ENCODE peak calls at places on chromosomes 5 and 9, in seven cellular contexts. One of them, this sample, is unnamed.

GRCh38 chr9:14315754-14316573 is 2.0 kb upstream of the NFIB start:
- DNase-seq in MM.1S: no peak
- DNase-seq in aorta: peak; percentile 52
- DNase-seq in effector memory CD4-positive, alpha-beta T cell: no peak
- DNase-seq in IMR-90: no peak
- DNase-seq in choroid plexus epithelial cell: peak; percentile 63
- DNase-seq in HepG2: no peak
- DNase-seq in this sample: no peak

GRCh38 chr5:74866653-74867162 is 521 bp upstream of the FAM169A start:
- DNase-seq in MM.1S: no peak
- DNase-seq in aorta: no peak
- DNase-seq in effector memory CD4-positive, alpha-beta T cell: no peak
- DNase-seq in IMR-90: no peak
- DNase-seq in choroid plexus epithelial cell: no peak
- DNase-seq in HepG2: peak; percentile 89
- DNase-seq in this sample: no peak

GRCh38 chr9:71680189-71680983 is 87.9 kb downstream of the CEMIP2 start:
- DNase-seq in MM.1S: no peak
- DNase-seq in aorta: no peak
- DNase-seq in effector memory CD4-positive, alpha-beta T cell: no peak
- DNase-seq in IMR-90: peak; percentile 57
- DNase-seq in choroid plexus epithelial cell: peak; percentile 86
- DNase-seq in HepG2: peak; percentile 90
- DNase-seq in this sample: no peak

GRCh38 chr9:99833735-99834134 is 12.1 kb downstream of the NR4A3 start:
- DNase-seq in MM.1S: no peak
- DNase-seq in aorta: no peak
- DNase-seq in effector memory CD4-positive, alpha-beta T cell: no peak
- DNase-seq in IMR-90: peak; percentile 57
- DNase-seq in choroid plexus epithelial cell: no peak
- DNase-seq in HepG2: no peak
- DNase-seq in this sample: no peak

GRCh38 chr5:175862131-175863012 is 9.0 kb upstream of the CPLX2 start:
- DNase-seq in MM.1S: no peak
- DNase-seq in aorta: no peak
- DNase-seq in effector memory CD4-positive, alpha-beta T cell: no peak
- DNase-seq in IMR-90: no peak
- DNase-seq in choroid plexus epithelial cell: no peak
- DNase-seq in HepG2: peak; percentile 73
- DNase-seq in this sample: no peak

GRCh38 chr5:145791866-145792265 is 43.3 kb downstream of the PRELID2 start:
- DNase-seq in MM.1S: no peak
- DNase-seq in aorta: no peak
- DNase-seq in effector memory CD4-positive, alpha-beta T cell: no peak
- DNase-seq in IMR-90: no peak
- DNase-seq in choroid plexus epithelial cell: no peak
- DNase-seq in HepG2: no peak
- DNase-seq in this sample: no peak

GRCh38 chr5:74953961-74954720 is 88.0 kb upstream of the FAM169A start:
- DNase-seq in MM.1S: no peak
- DNase-seq in aorta: no peak
- DNase-seq in effector memory CD4-positive, alpha-beta T cell: no peak
- DNase-seq in IMR-90: peak; percentile 77
- DNase-seq in choroid plexus epithelial cell: peak; percentile 62
- DNase-seq in HepG2: peak; percentile 94
- DNase-seq in this sample: no peak

GRCh38 chr5:79857692-79858091 is 133.4 kb downstream of the MTX3 start:
- DNase-seq in MM.1S: no peak
- DNase-seq in aorta: no peak
- DNase-seq in effector memory CD4-positive, alpha-beta T cell: no peak
- DNase-seq in IMR-90: no peak
- DNase-seq in choroid plexus epithelial cell: no peak
- DNase-seq in HepG2: no peak
- DNase-seq in this sample: no peak

GRCh38 chr5:8098044-8098443 is 229.1 kb downstream of the MTRR start:
- DNase-seq in MM.1S: no peak
- DNase-seq in aorta: no peak
- DNase-seq in effector memory CD4-positive, alpha-beta T cell: no peak
- DNase-seq in IMR-90: no peak
- DNase-seq in choroid plexus epithelial cell: no peak
- DNase-seq in HepG2: no peak
- DNase-seq in this sample: no peak

GRCh38 chr9:134536101-134536900 is 105.3 kb upstream of the COL5A1 start:
- DNase-seq in MM.1S: no peak
- DNase-seq in aorta: no peak
- DNase-seq in effector memory CD4-positive, alpha-beta T cell: no peak
- DNase-seq in IMR-90: peak; percentile 87
- DNase-seq in choroid plexus epithelial cell: peak; percentile 88
- DNase-seq in HepG2: no peak
- DNase-seq in this sample: no peak

GRCh38 chr9:123691904-123692303 is 238.0 kb downstream of the DENND1A start:
- DNase-seq in MM.1S: no peak
- DNase-seq in aorta: no peak
- DNase-seq in effector memory CD4-positive, alpha-beta T cell: no peak
- DNase-seq in IMR-90: no peak
- DNase-seq in choroid plexus epithelial cell: no peak
- DNase-seq in HepG2: no peak
- DNase-seq in this sample: no peak

GRCh38 chr5:178150977-178151734 is 2.5 kb downstream of the NHP2 start:
- DNase-seq in MM.1S: no peak
- DNase-seq in aorta: no peak
- DNase-seq in effector memory CD4-positive, alpha-beta T cell: no peak
- DNase-seq in IMR-90: no peak
- DNase-seq in choroid plexus epithelial cell: peak; percentile 48
- DNase-seq in HepG2: no peak
- DNase-seq in this sample: no peak

DNA sequence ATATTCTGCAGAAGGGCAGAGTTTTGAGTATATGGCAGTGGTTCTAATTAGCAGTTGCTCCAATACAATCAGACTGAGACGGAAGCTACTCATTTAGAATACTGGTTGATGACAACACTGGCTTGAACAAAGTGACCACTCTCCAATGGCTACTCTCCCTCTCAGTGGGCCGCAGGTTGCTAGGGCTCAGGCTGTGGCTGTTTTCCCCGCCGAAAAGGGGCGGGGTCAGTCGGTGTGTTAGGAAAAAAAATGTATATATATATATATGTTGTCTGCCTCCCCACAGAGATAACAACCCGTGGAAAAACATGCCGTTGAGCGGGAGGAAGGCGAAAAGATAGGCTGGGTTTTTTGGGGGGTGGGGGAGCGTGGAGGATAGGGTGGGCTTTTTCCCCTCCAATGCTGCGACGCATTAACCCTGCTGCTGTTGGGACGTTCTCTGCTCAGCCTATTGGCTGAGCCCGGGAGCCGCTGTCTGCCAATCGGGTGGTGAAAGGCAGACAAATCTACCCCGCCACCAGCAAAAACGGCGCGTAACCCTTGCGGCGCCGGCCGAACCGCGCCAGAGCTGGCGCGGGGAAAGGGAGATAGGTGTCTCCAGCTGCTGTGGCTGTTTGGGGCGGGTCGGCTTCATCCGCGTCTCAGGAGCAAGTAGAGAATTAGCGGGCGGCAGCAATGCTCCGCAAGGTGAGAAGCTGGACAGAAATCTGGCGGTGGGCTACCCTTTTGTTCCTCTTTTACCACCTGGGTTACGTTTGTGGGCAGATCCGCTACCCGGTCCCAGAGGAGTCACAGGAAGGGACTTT is at the start of gene PCDHGC4:
- DNase-seq in MM.1S: no peak
- DNase-seq in aorta: no peak
- DNase-seq in effector memory CD4-positive, alpha-beta T cell: no peak
- DNase-seq in IMR-90: no peak
- DNase-seq in choroid plexus epithelial cell: peak; percentile 57
- DNase-seq in HepG2: no peak
- DNase-seq in this sample: no peak
- H3K4me3 ChIP-seq in MM.1S: no peak within 1 kb of the TSS
- H3K4me3 ChIP-seq in aorta: peak within 1 kb of the TSS; percentile 42
- H3K4me3 ChIP-seq in effector memory CD4-positive, alpha-beta T cell: no peak within 1 kb of the TSS
- H3K4me3 ChIP-seq in IMR-90: no peak within 1 kb of the TSS
- H3K4me3 ChIP-seq in choroid plexus epithelial cell: peak within 1 kb of the TSS; percentile 55
- H3K4me3 ChIP-seq in HepG2: no peak within 1 kb of the TSS
- H3K4me3 ChIP-seq in this sample: peak within 1 kb of the TSS; percentile 58

GRCh38 chr9:136098844-136099243 is 3.8 kb upstream of the NACC2 start:
- DNase-seq in MM.1S: no peak
- DNase-seq in aorta: no peak
- DNase-seq in effector memory CD4-positive, alpha-beta T cell: no peak
- DNase-seq in IMR-90: no peak
- DNase-seq in choroid plexus epithelial cell: peak; percentile 38
- DNase-seq in HepG2: no peak
- DNase-seq in this sample: no peak
- H3K4me3 ChIP-seq in MM.1S: no peak overlapping the region
- H3K4me3 ChIP-seq in aorta: no peak overlapping the region
- H3K4me3 ChIP-seq in effector memory CD4-positive, alpha-beta T cell: no peak overlapping the region
- H3K4me3 ChIP-seq in IMR-90: no peak overlapping the region
- H3K4me3 ChIP-seq in choroid plexus epithelial cell: no peak overlapping the region
- H3K4me3 ChIP-seq in HepG2: no peak overlapping the region
- H3K4me3 ChIP-seq in this sample: peak overlapping the region; percentile 4

GRCh38 chr9:105172393-105172792 is 72.1 kb upstream of the SLC44A1 start:
- DNase-seq in MM.1S: no peak
- DNase-seq in aorta: no peak
- DNase-seq in effector memory CD4-positive, alpha-beta T cell: no peak
- DNase-seq in IMR-90: no peak
- DNase-seq in choroid plexus epithelial cell: no peak
- DNase-seq in HepG2: no peak
- DNase-seq in this sample: no peak

GRCh38 chr9:105171076-105171475 is 73.4 kb upstream of the SLC44A1 start:
- DNase-seq in MM.1S: no peak
- DNase-seq in aorta: no peak
- DNase-seq in effector memory CD4-positive, alpha-beta T cell: no peak
- DNase-seq in IMR-90: no peak
- DNase-seq in choroid plexus epithelial cell: no peak
- DNase-seq in HepG2: no peak
- DNase-seq in this sample: no peak

GRCh38 chr9:105173836-105174235 is 70.6 kb upstream of the SLC44A1 start:
- DNase-seq in MM.1S: no peak
- DNase-seq in aorta: no peak
- DNase-seq in effector memory CD4-positive, alpha-beta T cell: no peak
- DNase-seq in IMR-90: no peak
- DNase-seq in choroid plexus epithelial cell: no peak
- DNase-seq in HepG2: no peak
- DNase-seq in this sample: no peak

GRCh38 chr9:105171589-105171988 is 72.9 kb upstream of the SLC44A1 start:
- DNase-seq in MM.1S: no peak
- DNase-seq in aorta: no peak
- DNase-seq in effector memory CD4-positive, alpha-beta T cell: no peak
- DNase-seq in IMR-90: no peak
- DNase-seq in choroid plexus epithelial cell: no peak
- DNase-seq in HepG2: no peak
- DNase-seq in this sample: no peak

GRCh38 chr9:105173306-105173705 is 71.1 kb upstream of the SLC44A1 start:
- DNase-seq in MM.1S: no peak
- DNase-seq in aorta: no peak
- DNase-seq in effector memory CD4-positive, alpha-beta T cell: no peak
- DNase-seq in IMR-90: no peak
- DNase-seq in choroid plexus epithelial cell: no peak
- DNase-seq in HepG2: no peak
- DNase-seq in this sample: no peak
- H3K4me3 ChIP-seq in MM.1S: no peak overlapping the region
- H3K4me3 ChIP-seq in aorta: no peak overlapping the region
- H3K4me3 ChIP-seq in effector memory CD4-positive, alpha-beta T cell: no peak overlapping the region
- H3K4me3 ChIP-seq in IMR-90: no peak overlapping the region
- H3K4me3 ChIP-seq in choroid plexus epithelial cell: no peak overlapping the region
- H3K4me3 ChIP-seq in HepG2: no peak overlapping the region
- H3K4me3 ChIP-seq in this sample: no peak overlapping the region

GRCh38 chr9:35406183-35406959 is 83.5 kb upstream of the RUSC2 start:
- DNase-seq in MM.1S: no peak
- DNase-seq in aorta: peak; percentile 51
- DNase-seq in effector memory CD4-positive, alpha-beta T cell: no peak
- DNase-seq in IMR-90: no peak
- DNase-seq in choroid plexus epithelial cell: peak; percentile 28
- DNase-seq in HepG2: no peak
- DNase-seq in this sample: no peak
- H3K4me3 ChIP-seq in MM.1S: no peak overlapping the region
- H3K4me3 ChIP-seq in aorta: no peak overlapping the region
- H3K4me3 ChIP-seq in effector memory CD4-positive, alpha-beta T cell: no peak overlapping the region
- H3K4me3 ChIP-seq in IMR-90: no peak overlapping the region
- H3K4me3 ChIP-seq in choroid plexus epithelial cell: peak overlapping the region; percentile 36
- H3K4me3 ChIP-seq in HepG2: no peak overlapping the region
- H3K4me3 ChIP-seq in this sample: no peak overlapping the region

GRCh38 chr5:1109542-1110259 is 2.2 kb downstream of the SLC12A7 start:
- DNase-seq in MM.1S: no peak
- DNase-seq in aorta: no peak
- DNase-seq in effector memory CD4-positive, alpha-beta T cell: no peak
- DNase-seq in IMR-90: no peak
- DNase-seq in choroid plexus epithelial cell: no peak
- DNase-seq in HepG2: no peak
- DNase-seq in this sample: no peak
- H3K4me3 ChIP-seq in MM.1S: no peak overlapping the region
- H3K4me3 ChIP-seq in aorta: no peak overlapping the region
- H3K4me3 ChIP-seq in effector memory CD4-positive, alpha-beta T cell: no peak overlapping the region
- H3K4me3 ChIP-seq in IMR-90: no peak overlapping the region
- H3K4me3 ChIP-seq in choroid plexus epithelial cell: no peak overlapping the region
- H3K4me3 ChIP-seq in HepG2: peak overlapping the region; percentile 89
- H3K4me3 ChIP-seq in this sample: peak overlapping the region; percentile 68

GRCh38 chr9:88197016-88197415 is 58.7 kb upstream of the SPATA31C2 start:
- DNase-seq in MM.1S: no peak
- DNase-seq in aorta: peak; percentile 67
- DNase-seq in effector memory CD4-positive, alpha-beta T cell: no peak
- DNase-seq in IMR-90: peak; percentile 75
- DNase-seq in choroid plexus epithelial cell: peak; percentile 88
- DNase-seq in HepG2: no peak
- DNase-seq in this sample: no peak
- H3K4me3 ChIP-seq in MM.1S: no peak overlapping the region
- H3K4me3 ChIP-seq in aorta: no peak overlapping the region
- H3K4me3 ChIP-seq in effector memory CD4-positive, alpha-beta T cell: no peak overlapping the region
- H3K4me3 ChIP-seq in IMR-90: no peak overlapping the region
- H3K4me3 ChIP-seq in choroid plexus epithelial cell: no peak overlapping the region
- H3K4me3 ChIP-seq in HepG2: no peak overlapping the region
- H3K4me3 ChIP-seq in this sample: no peak overlapping the region

GRCh38 chr5:88876714-88877113 is 6.3 kb downstream of the MEF2C start:
- DNase-seq in MM.1S: no peak
- DNase-seq in aorta: no peak
- DNase-seq in effector memory CD4-positive, alpha-beta T cell: no peak
- DNase-seq in IMR-90: no peak
- DNase-seq in choroid plexus epithelial cell: no peak
- DNase-seq in HepG2: no peak
- DNase-seq in this sample: no peak

GRCh38 chr5:88875609-88876234 is 7.3 kb downstream of the MEF2C start:
- DNase-seq in MM.1S: no peak
- DNase-seq in aorta: no peak
- DNase-seq in effector memory CD4-positive, alpha-beta T cell: no peak
- DNase-seq in IMR-90: no peak
- DNase-seq in choroid plexus epithelial cell: peak; percentile 14
- DNase-seq in HepG2: no peak
- DNase-seq in this sample: no peak

GRCh38 chr5:88879724-88880123 is 3.3 kb downstream of the MEF2C start:
- DNase-seq in MM.1S: peak; percentile 58
- DNase-seq in aorta: no peak
- DNase-seq in effector memory CD4-positive, alpha-beta T cell: no peak
- DNase-seq in IMR-90: no peak
- DNase-seq in choroid plexus epithelial cell: no peak
- DNase-seq in HepG2: no peak
- DNase-seq in this sample: no peak

GRCh38 chr5:88878976-88879375 is 4.0 kb downstream of the MEF2C start:
- DNase-seq in MM.1S: peak; percentile 45
- DNase-seq in aorta: no peak
- DNase-seq in effector memory CD4-positive, alpha-beta T cell: no peak
- DNase-seq in IMR-90: peak; percentile 63
- DNase-seq in choroid plexus epithelial cell: peak; percentile 50
- DNase-seq in HepG2: no peak
- DNase-seq in this sample: no peak

GRCh38 chr5:88877826-88878225 is 5.2 kb downstream of the MEF2C start:
- DNase-seq in MM.1S: no peak
- DNase-seq in aorta: no peak
- DNase-seq in effector memory CD4-positive, alpha-beta T cell: no peak
- DNase-seq in IMR-90: no peak
- DNase-seq in choroid plexus epithelial cell: peak; percentile 81
- DNase-seq in HepG2: no peak
- DNase-seq in this sample: no peak
- H3K4me3 ChIP-seq in MM.1S: peak overlapping the region; percentile 79
- H3K4me3 ChIP-seq in aorta: peak overlapping the region; percentile 41
- H3K4me3 ChIP-seq in effector memory CD4-positive, alpha-beta T cell: no peak overlapping the region
- H3K4me3 ChIP-seq in IMR-90: no peak overlapping the region
- H3K4me3 ChIP-seq in choroid plexus epithelial cell: no peak overlapping the region
- H3K4me3 ChIP-seq in HepG2: no peak overlapping the region
- H3K4me3 ChIP-seq in this sample: no peak overlapping the region

This sample was measured in breast epithelium.